ENCODE peak calls at places on chromosomes 16 and 17, in four cellular contexts. A is K562, E is A549, G is WTC11. X is an unnamed sample.

GRCh38 chr16:55418586-55418985 is 60.4 kb upstream of the MMP2 start:
- DNase-seq in A (no peak), G (peak), E (no peak), X (no peak)

GRCh38 chr17:61260061-61260797 is 139.4 kb upstream of the TBX2 start:
- DNase-seq in G (no peak), E (no peak), A (no peak), X (no peak)

GRCh38 chr17:8807070-8807550 is 7.9 kb upstream of the MFSD6L start:
- DNase-seq in G (no peak), A (peak), E (no peak), X (no peak)

GRCh38 chr17:38606646-38607611 is 1.2 kb upstream of the SRCIN1 start:
- DNase-seq in E (no peak), A (no peak), G (no peak), X (no peak)

GRCh38 chr16:57711993-57712392 is 17.4 kb downstream of the DRC7 start:
- DNase-seq in A (no peak), G (no peak), E (no peak), X (no peak)

GRCh38 chr16:74107795-74108610 is 188.6 kb upstream of the PSMD7 start:
- DNase-seq in A (peak), G (peak), E (peak), X (peak)

GRCh38 chr17:35448214-35448898 is at the start of gene SLFN13:
- DNase-seq in E (peak), G (peak), A (peak), X (no peak)

GRCh38 chr17:40980117-40980516 is 4.0 kb downstream of the KRT40 start:
- DNase-seq in G (no peak), E (no peak), A (no peak), X (no peak)

GRCh38 chr16:27242398-27242797 is 26.2 kb downstream of the NSMCE1 start:
- DNase-seq in E (no peak), A (no peak), G (no peak), X (no peak)

GRCh38 chr17:2233441-2233947 is 70.1 kb downstream of the SMG6 start:
- DNase-seq in E (no peak), G (no peak), A (no peak), X (no peak)

GRCh38 chr16:65789546-65789945 is 576.9 kb upstream of the CDH5 start:
- DNase-seq in A (no peak), E (no peak), G (no peak), X (no peak)

GRCh38 chr16:15768201-15768600 is 88.6 kb downstream of the MYH11 start:
- DNase-seq in E (no peak), A (no peak), G (no peak), X (no peak)

GRCh38 chr17:61420128-61420527 is 20.5 kb downstream of the TBX2 start:
- DNase-seq in G (no peak), A (peak), E (no peak), X (no peak)

GRCh38 chr17:4235372-4236279 is 28.2 kb downstream of the ANKFY1 start:
- DNase-seq in E (no peak), A (no peak), G (no peak), X (no peak)
- TF ChIP-seq HMGXB4 in E (no peak), A (no peak), G (no peak), X (no peak)

GRCh38 chr16:82384017-82384416 is 214.0 kb upstream of the MPHOSPH6 start:
- DNase-seq in E (no peak), G (no peak), A (no peak), X (no peak)

GRCh38 chr16:82382521-82382920 is 212.5 kb upstream of the MPHOSPH6 start:
- DNase-seq in E (no peak), A (no peak), G (no peak), X (no peak)

GRCh38 chr16:82384897-82385296 is 214.9 kb upstream of the MPHOSPH6 start:
- DNase-seq in A (no peak), G (no peak), E (no peak), X (no peak)

GRCh38 chr16:82379601-82380000 is 209.6 kb upstream of the MPHOSPH6 start:
- DNase-seq in G (no peak), E (no peak), A (no peak), X (no peak)
- TF ChIP-seq HMGXB4 in G (no peak), E (no peak), A (no peak), X (no peak)

GRCh38 chr16:85554114-85554790 is 58.9 kb upstream of the GSE1 start:
- DNase-seq in A (peak), E (peak), G (no peak), X (peak)

GRCh38 chr16:85554791-85555548 is 58.2 kb upstream of the GSE1 start:
- DNase-seq in E (peak), A (peak), G (no peak), X (no peak)

GRCh38 chr16:85556456-85557082 is 56.6 kb upstream of the GSE1 start:
- DNase-seq in A (peak), E (peak), G (peak), X (no peak)

GRCh38 chr16:85557083-85557975 is 55.8 kb upstream of the GSE1 start:
- DNase-seq in A (peak), G (no peak), E (peak), X (peak)

DNA sequence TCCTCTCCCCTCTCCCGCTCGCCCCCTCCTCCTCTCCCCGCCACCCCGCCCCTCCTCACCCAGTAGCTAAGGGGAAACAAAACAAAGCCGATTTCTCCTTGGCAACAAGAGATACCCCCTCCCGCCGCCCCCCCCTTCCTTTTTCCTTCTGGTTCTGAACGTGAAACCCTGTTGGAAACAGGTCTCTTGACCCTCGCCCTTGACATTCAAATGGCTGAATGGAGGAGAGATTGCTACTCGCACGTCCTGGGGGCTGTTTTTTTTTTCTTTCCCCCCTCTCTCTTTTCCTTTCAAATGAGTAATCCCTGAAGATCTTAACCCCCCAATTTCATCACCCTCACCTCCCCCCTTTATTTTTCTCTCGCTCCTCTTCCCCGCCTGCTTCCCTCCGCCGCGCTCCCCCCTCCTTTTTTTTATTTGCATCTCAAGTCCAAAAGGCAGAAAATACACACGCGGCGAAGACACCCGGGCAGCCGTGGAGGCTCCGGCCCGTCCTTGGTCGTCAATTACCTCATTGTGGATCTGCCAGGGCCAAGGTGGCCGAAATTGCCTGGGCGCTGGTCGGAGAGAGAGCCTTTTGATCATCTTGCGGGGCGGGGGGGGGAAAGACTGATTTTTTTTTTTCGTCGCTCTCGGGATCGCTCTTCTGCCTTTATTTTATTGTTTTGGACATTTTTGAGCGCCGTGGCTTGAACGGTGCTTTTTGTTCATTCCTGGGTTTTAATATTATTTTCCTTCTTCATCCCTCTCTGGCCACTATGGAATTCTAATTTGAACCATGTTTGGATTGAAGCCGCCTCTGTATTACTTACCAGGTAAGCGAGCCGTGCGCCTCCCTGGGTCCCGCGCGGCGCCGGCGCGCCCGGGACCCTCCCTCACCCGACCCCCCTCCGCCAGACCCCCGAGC is 57.3 kb upstream of the GSE1 start:
- DNase-seq in E (peak), G (peak), A (peak), X (peak)
- TF ChIP-seq HMGXB4 in E (no peak), G (no peak), A (no peak), X (no peak)

GRCh38 chr16:71367243-71367976 is 8.9 kb downstream of the CALB2 start:
- DNase-seq in G (peak), E (peak), A (peak), X (peak)
- TF ChIP-seq HMGXB4 in G (no peak), E (no peak), A (no peak), X (no peak)

DNA sequence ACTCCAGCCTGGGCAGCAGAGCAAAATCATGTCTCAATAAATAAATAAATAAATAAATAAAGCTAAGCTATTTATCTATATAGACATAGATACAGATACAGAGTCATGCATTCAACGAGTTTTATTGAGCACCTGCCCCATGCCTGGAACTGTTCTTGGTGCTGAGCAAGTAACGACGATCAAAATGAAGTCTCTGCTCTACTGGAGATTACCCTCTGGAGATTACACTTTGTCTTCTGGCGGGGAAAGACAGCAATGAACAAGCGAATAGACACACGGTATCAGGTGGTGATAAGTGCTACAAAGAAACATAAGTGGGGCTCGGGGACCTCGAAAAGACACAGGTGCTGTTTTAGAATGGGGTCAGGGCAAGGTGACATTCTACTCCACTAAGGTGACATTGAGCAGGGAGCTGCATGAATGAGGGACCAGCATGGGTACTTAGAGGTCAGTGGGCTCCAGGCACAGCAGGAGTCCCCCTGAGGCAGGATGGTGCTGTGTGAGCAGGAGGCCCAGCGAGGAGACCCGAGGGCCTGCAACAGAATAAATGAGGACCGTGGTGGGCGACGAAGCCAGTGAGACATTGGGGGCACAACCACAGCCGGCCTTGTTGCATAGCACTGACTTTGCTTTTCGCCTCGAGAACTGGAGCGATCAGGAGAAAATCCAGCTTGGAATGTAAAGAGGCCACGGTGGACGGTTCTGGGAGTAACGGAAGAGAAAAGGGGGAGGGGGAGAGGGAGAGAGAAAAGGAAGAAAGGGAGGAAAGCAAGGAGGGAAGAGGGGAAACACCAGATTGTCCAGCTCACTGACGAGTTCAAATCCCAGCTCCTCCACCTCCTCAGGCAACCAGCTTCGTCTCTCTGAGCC is 42.4 kb upstream of the MEAK7 start:
- DNase-seq in G (no peak), A (no peak), E (no peak), X (no peak)
- TF ChIP-seq HMGXB4 in G (no peak), A (no peak), E (no peak), X (no peak)

X was measured in HepG2.